ENCODE peak calls at places on chromosomes 13 and 19, in five cellular contexts. One of them, this sample, is unnamed.

GRCh38 chr13:28636078-28636477 is 22.9 kb upstream of the POMP start:
- DNase-seq in stomach: no peak
- DNase-seq in epithelial cell of esophagus: no peak
- DNase-seq in GM23248: peak
- DNase-seq in Caco-2: no peak
- DNase-seq in this sample: no peak

GRCh38 chr13:23960566-23961156 is 63.4 kb upstream of the C1QTNF9B start:
- DNase-seq in epithelial cell of esophagus: peak
- DNase-seq in stomach: no peak
- DNase-seq in GM23248: peak
- DNase-seq in Caco-2: no peak
- DNase-seq in this sample: no peak

GRCh38 chr13:33838567-33839131 is 20.7 kb downstream of the RFC3 start:
- DNase-seq in GM23248: peak
- DNase-seq in epithelial cell of esophagus: no peak
- DNase-seq in stomach: no peak
- DNase-seq in Caco-2: no peak
- DNase-seq in this sample: no peak

GRCh38 chr13:112905990-112906641 is 62.9 kb upstream of the MCF2L start:
- DNase-seq in GM23248: no peak
- DNase-seq in stomach: peak
- DNase-seq in Caco-2: peak
- DNase-seq in epithelial cell of esophagus: peak
- DNase-seq in this sample: no peak

GRCh38 chr19:33094504-33095067 is 13.6 kb downstream of the GPATCH1 start:
- DNase-seq in epithelial cell of esophagus: peak
- DNase-seq in Caco-2: no peak
- DNase-seq in stomach: no peak
- DNase-seq in GM23248: no peak
- DNase-seq in this sample: no peak

GRCh38 chr13:98507060-98507797 is 69.7 kb downstream of the STK24 start:
- DNase-seq in Caco-2: no peak
- DNase-seq in GM23248: peak
- DNase-seq in epithelial cell of esophagus: peak
- DNase-seq in stomach: peak
- DNase-seq in this sample: peak

GRCh38 chr13:43874512-43875092 is 4.9 kb downstream of the CCDC122 start:
- DNase-seq in stomach: no peak
- DNase-seq in Caco-2: no peak
- DNase-seq in GM23248: peak
- DNase-seq in epithelial cell of esophagus: peak
- DNase-seq in this sample: no peak

GRCh38 chr13:28048768-28049167 is 51.6 kb downstream of the FLT3 start:
- DNase-seq in Caco-2: no peak
- DNase-seq in stomach: no peak
- DNase-seq in epithelial cell of esophagus: no peak
- DNase-seq in GM23248: no peak
- DNase-seq in this sample: no peak

GRCh38 chr13:108533842-108534241 is 95.6 kb upstream of the MYO16 start:
- DNase-seq in stomach: no peak
- DNase-seq in GM23248: no peak
- DNase-seq in Caco-2: no peak
- DNase-seq in epithelial cell of esophagus: no peak
- DNase-seq in this sample: no peak

GRCh38 chr19:5691205-5691929 is 1.3 kb downstream of the RPL36 start:
- DNase-seq in Caco-2: no peak
- DNase-seq in GM23248: peak
- DNase-seq in epithelial cell of esophagus: peak
- DNase-seq in stomach: peak
- DNase-seq in this sample: no peak

GRCh38 chr19:11356676-11357550 is 1.7 kb downstream of the PLPPR2 start:
- DNase-seq in GM23248: no peak
- DNase-seq in stomach: no peak
- DNase-seq in Caco-2: no peak
- DNase-seq in epithelial cell of esophagus: no peak
- DNase-seq in this sample: no peak

GRCh38 chr19:12834976-12835757 is 788 bp upstream of the RTBDN start:
- DNase-seq in stomach: peak
- DNase-seq in epithelial cell of esophagus: no peak
- DNase-seq in GM23248: peak
- DNase-seq in Caco-2: peak
- DNase-seq in this sample: no peak

GRCh38 chr13:80338781-80339577 is 1.9 kb downstream of the SPRY2 start:
- DNase-seq in epithelial cell of esophagus: peak
- DNase-seq in GM23248: peak
- DNase-seq in stomach: peak
- DNase-seq in Caco-2: peak
- DNase-seq in this sample: peak

GRCh38 chr19:47309608-47310007 is at the start of gene C5AR1:
- DNase-seq in Caco-2: no peak
- DNase-seq in GM23248: no peak
- DNase-seq in stomach: no peak
- DNase-seq in epithelial cell of esophagus: no peak
- DNase-seq in this sample: peak

GRCh38 chr19:33302175-33302973 is at the start of gene CEBPA:
- DNase-seq in epithelial cell of esophagus: peak
- DNase-seq in stomach: peak
- DNase-seq in GM23248: peak
- DNase-seq in Caco-2: peak
- DNase-seq in this sample: peak

GRCh38 chr13:104949840-104950805 is 1585.3 kb downstream of the EFNB2 start:
- DNase-seq in Caco-2: no peak
- DNase-seq in GM23248: no peak
- DNase-seq in epithelial cell of esophagus: no peak
- DNase-seq in stomach: no peak
- DNase-seq in this sample: no peak

GRCh38 chr19:38035515-38036495 is 128.8 kb downstream of the SIPA1L3 start:
- DNase-seq in stomach: no peak
- DNase-seq in epithelial cell of esophagus: no peak
- DNase-seq in GM23248: peak
- DNase-seq in Caco-2: no peak
- DNase-seq in this sample: no peak

GRCh38 chr13:107231941-107232340 is 664.0 kb upstream of the ARGLU1 start:
- DNase-seq in Caco-2: no peak
- DNase-seq in epithelial cell of esophagus: no peak
- DNase-seq in GM23248: no peak
- DNase-seq in stomach: no peak
- DNase-seq in this sample: no peak

GRCh38 chr19:35240322-35240721 is 8.5 kb upstream of the LSR start:
- DNase-seq in Caco-2: no peak
- DNase-seq in epithelial cell of esophagus: no peak
- DNase-seq in stomach: no peak
- DNase-seq in GM23248: no peak
- DNase-seq in this sample: no peak

GRCh38 chr13:73816702-73817101 is 317.5 kb downstream of the KLF12 start:
- DNase-seq in epithelial cell of esophagus: peak
- DNase-seq in GM23248: no peak
- DNase-seq in stomach: no peak
- DNase-seq in Caco-2: no peak
- DNase-seq in this sample: no peak

GRCh38 chr19:13505761-13506549 is at the start of gene CACNA1A:
- DNase-seq in Caco-2: no peak
- DNase-seq in GM23248: peak
- DNase-seq in stomach: no peak
- DNase-seq in epithelial cell of esophagus: peak
- DNase-seq in this sample: no peak

GRCh38 chr13:90321281-90321931 is 1026.1 kb upstream of the MIR17HG start:
- DNase-seq in epithelial cell of esophagus: peak
- DNase-seq in GM23248: no peak
- DNase-seq in Caco-2: no peak
- DNase-seq in stomach: no peak
- DNase-seq in this sample: no peak

GRCh38 chr13:36918246-36919060 is 1.6 kb downstream of the SMAD9 start:
- DNase-seq in epithelial cell of esophagus: no peak
- DNase-seq in Caco-2: no peak
- DNase-seq in stomach: no peak
- DNase-seq in GM23248: peak
- DNase-seq in this sample: no peak

GRCh38 chr19:48780684-48781391 is 25.5 kb downstream of the FGF21 start:
- DNase-seq in Caco-2: peak
- DNase-seq in GM23248: peak
- DNase-seq in epithelial cell of esophagus: peak
- DNase-seq in stomach: peak
- DNase-seq in this sample: no peak

GRCh38 chr19:55392820-55393219 is 7.1 kb downstream of the RPL28 start:
- DNase-seq in Caco-2: no peak
- DNase-seq in stomach: no peak
- DNase-seq in GM23248: no peak
- DNase-seq in epithelial cell of esophagus: no peak
- DNase-seq in this sample: no peak

GRCh38 chr19:38634757-38635482 is 12.5 kb upstream of the ACTN4 start:
- DNase-seq in Caco-2: peak
- DNase-seq in epithelial cell of esophagus: peak
- DNase-seq in GM23248: peak
- DNase-seq in stomach: peak
- DNase-seq in this sample: peak

GRCh38 chr13:37349916-37350315 is 244.5 kb upstream of the CSNK1A1L start:
- DNase-seq in stomach: no peak
- DNase-seq in Caco-2: no peak
- DNase-seq in GM23248: no peak
- DNase-seq in epithelial cell of esophagus: no peak
- DNase-seq in this sample: no peak

GRCh38 chr13:41054212-41054877 is 7.0 kb upstream of the WBP4 start:
- DNase-seq in stomach: no peak
- DNase-seq in GM23248: peak
- DNase-seq in epithelial cell of esophagus: peak
- DNase-seq in Caco-2: peak
- DNase-seq in this sample: no peak

GRCh38 chr13:103516009-103516795 is 450.0 kb upstream of the SLC10A2 start:
- DNase-seq in stomach: no peak
- DNase-seq in GM23248: no peak
- DNase-seq in epithelial cell of esophagus: no peak
- DNase-seq in Caco-2: no peak
- DNase-seq in this sample: no peak

GRCh38 chr19:47104678-47105077 is 8.9 kb downstream of the ZC3H4 start:
- DNase-seq in Caco-2: no peak
- DNase-seq in stomach: no peak
- DNase-seq in epithelial cell of esophagus: no peak
- DNase-seq in GM23248: no peak
- DNase-seq in this sample: no peak

GRCh38 chr13:99174533-99175100 is 26.0 kb upstream of the UBAC2 start:
- DNase-seq in GM23248: peak
- DNase-seq in epithelial cell of esophagus: no peak
- DNase-seq in stomach: no peak
- DNase-seq in Caco-2: no peak
- DNase-seq in this sample: no peak

GRCh38 chr19:45717983-45718650 is 12.6 kb downstream of the FBXO46 start:
- DNase-seq in GM23248: no peak
- DNase-seq in Caco-2: peak
- DNase-seq in epithelial cell of esophagus: no peak
- DNase-seq in stomach: no peak
- DNase-seq in this sample: no peak
- H3K4me3 ChIP-seq in GM23248: peak
- H3K4me3 ChIP-seq in Caco-2: peak
- H3K4me3 ChIP-seq in epithelial cell of esophagus: peak
- H3K4me3 ChIP-seq in stomach: peak
- H3K4me3 ChIP-seq in this sample: peak

GRCh38 chr19:590396-590745 is 690 bp downstream of the HCN2 start:
- DNase-seq in GM23248: peak
- DNase-seq in epithelial cell of esophagus: peak
- DNase-seq in stomach: no peak
- DNase-seq in Caco-2: no peak
- DNase-seq in this sample: no peak
- H3K4me3 ChIP-seq in GM23248: peak
- H3K4me3 ChIP-seq in epithelial cell of esophagus: no peak
- H3K4me3 ChIP-seq in stomach: peak
- H3K4me3 ChIP-seq in Caco-2: peak
- H3K4me3 ChIP-seq in this sample: no peak

DNA sequence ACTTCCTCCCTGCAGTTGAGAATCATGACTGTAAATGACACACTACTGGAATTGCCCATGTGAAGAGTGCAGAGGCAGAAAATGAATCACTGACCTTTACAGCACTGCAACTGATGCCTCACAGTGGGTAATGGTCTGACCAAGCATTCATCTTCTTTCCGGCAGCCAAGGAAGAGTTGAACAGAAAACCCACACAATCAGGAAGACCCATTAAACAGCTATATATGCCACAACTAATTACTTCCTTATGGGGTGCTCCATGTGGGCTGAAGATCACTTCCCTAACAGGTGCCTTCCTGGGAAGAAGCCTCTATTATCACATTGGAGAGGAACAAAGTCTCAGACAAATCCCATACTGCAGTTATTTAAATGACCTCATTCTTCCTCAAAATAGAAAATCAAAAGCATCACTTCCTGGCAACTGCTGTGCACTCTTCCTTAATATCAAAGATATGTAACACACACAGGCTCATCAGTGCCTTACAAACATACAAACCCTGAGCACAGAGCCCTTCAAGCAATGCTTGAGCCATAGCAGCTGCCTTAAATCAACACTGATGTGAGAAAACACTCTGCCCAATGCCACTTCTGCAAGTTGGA is 45.8 kb downstream of the RUBCNL start:
- DNase-seq in Caco-2: no peak
- DNase-seq in GM23248: peak
- DNase-seq in epithelial cell of esophagus: peak
- DNase-seq in stomach: no peak
- DNase-seq in this sample: no peak
- H3K4me3 ChIP-seq in Caco-2: no peak
- H3K4me3 ChIP-seq in GM23248: no peak
- H3K4me3 ChIP-seq in epithelial cell of esophagus: no peak
- H3K4me3 ChIP-seq in stomach: no peak
- H3K4me3 ChIP-seq in this sample: no peak

DNA sequence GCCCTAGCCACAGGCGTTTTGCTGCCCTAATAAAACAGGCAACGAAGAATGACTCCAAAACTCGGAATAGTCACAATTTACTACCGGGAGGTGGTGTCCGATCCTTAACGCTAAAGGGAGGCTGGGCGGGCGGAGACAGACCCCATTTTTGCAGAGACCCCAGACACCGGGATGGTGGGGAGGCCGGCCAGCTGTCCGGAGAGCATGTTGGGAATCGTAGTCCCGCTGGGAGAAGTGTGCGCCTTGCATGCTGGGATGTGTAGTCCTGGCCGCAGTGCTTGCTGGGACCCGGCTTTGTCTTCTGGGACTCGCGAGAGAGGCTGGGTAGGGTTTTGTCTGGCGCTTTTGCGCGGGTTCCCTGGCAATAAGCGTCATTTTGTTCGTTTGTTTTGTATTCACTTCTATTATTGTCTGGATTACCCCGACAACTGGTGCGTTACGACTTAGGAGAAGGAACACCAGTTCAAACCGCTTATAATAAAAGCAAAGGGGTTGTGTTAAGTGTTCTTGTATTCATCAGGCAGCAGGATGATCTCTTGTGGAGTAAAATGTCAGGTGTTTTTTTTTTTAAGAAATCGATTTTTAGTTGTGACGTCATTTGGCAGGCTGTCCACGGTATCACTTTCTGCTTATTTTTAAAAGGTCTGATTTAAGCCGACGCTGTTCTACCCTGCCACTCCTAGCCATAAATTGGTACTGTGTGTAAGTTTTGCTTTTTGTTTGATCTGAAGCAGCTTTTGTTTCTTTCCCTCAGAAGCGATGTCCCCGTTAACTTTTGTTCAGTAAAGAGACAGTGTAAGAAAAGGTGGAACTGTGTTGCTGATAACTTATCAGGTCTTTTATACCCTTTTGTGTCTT is 676 bp upstream of the HSPH1 start:
- DNase-seq in GM23248: peak
- DNase-seq in stomach: peak
- DNase-seq in Caco-2: peak
- DNase-seq in epithelial cell of esophagus: peak
- DNase-seq in this sample: peak
- H3K4me3 ChIP-seq in GM23248: peak
- H3K4me3 ChIP-seq in stomach: peak
- H3K4me3 ChIP-seq in Caco-2: peak
- H3K4me3 ChIP-seq in epithelial cell of esophagus: peak
- H3K4me3 ChIP-seq in this sample: peak

This sample was measured in lung.